ENCODE peak calls at places on chromosomes 11 and 22, in four cellular contexts. One of them, this sample, is unnamed.

GRCh38 chr22:43186272-43187170 is at the start of gene TTLL12:
- DNase-seq in body of pancreas: peak; percentile 64
- DNase-seq in tibial nerve: no peak
- DNase-seq in adrenal gland: no peak
- DNase-seq in this sample: peak; percentile 62

GRCh38 chr11:75052457-75052856 is 44.2 kb downstream of the OR2AT4 start:
- DNase-seq in tibial nerve: no peak
- DNase-seq in adrenal gland: no peak
- DNase-seq in body of pancreas: no peak
- DNase-seq in this sample: no peak

GRCh38 chr11:113957016-113957415 is 17.9 kb upstream of the HTR3A start:
- DNase-seq in body of pancreas: no peak
- DNase-seq in adrenal gland: no peak
- DNase-seq in tibial nerve: no peak
- DNase-seq in this sample: no peak

GRCh38 chr11:17744151-17744940 is 9.8 kb downstream of the KCNC1 start:
- DNase-seq in adrenal gland: no peak
- DNase-seq in body of pancreas: no peak
- DNase-seq in tibial nerve: no peak
- DNase-seq in this sample: no peak

GRCh38 chr11:66856496-66857233 is at the start of gene LRFN4:
- DNase-seq in adrenal gland: no peak
- DNase-seq in tibial nerve: no peak
- DNase-seq in body of pancreas: no peak
- DNase-seq in this sample: no peak

GRCh38 chr22:46592390-46592872 is 27.8 kb upstream of the GRAMD4 start:
- DNase-seq in adrenal gland: no peak
- DNase-seq in tibial nerve: no peak
- DNase-seq in body of pancreas: peak; percentile 70
- DNase-seq in this sample: peak; percentile 38

GRCh38 chr11:19679952-19680823 is 32.4 kb upstream of the NAV2 start:
- DNase-seq in adrenal gland: peak; percentile 96
- DNase-seq in tibial nerve: peak; percentile 53
- DNase-seq in body of pancreas: peak; percentile 74
- DNase-seq in this sample: no peak

GRCh38 chr22:48434868-48435250 is 1392.8 kb downstream of the BRD1 start:
- DNase-seq in body of pancreas: no peak
- DNase-seq in adrenal gland: no peak
- DNase-seq in tibial nerve: no peak
- DNase-seq in this sample: no peak

GRCh38 chr11:35242412-35242811 is 103.4 kb downstream of the CD44 start:
- DNase-seq in adrenal gland: no peak
- DNase-seq in body of pancreas: no peak
- DNase-seq in tibial nerve: no peak
- DNase-seq in this sample: no peak

GRCh38 chr11:86706341-86707131 is 34.1 kb upstream of the ME3 start:
- DNase-seq in tibial nerve: no peak
- DNase-seq in body of pancreas: no peak
- DNase-seq in adrenal gland: no peak
- DNase-seq in this sample: no peak

GRCh38 chr11:121886005-121886739 is 229.8 kb downstream of the BLID start:
- DNase-seq in body of pancreas: peak; percentile 14
- DNase-seq in tibial nerve: peak; percentile 61
- DNase-seq in adrenal gland: peak; percentile 54
- DNase-seq in this sample: no peak

GRCh38 chr11:129252621-129253020 is 60.5 kb upstream of the ARHGAP32 start:
- DNase-seq in adrenal gland: no peak
- DNase-seq in tibial nerve: no peak
- DNase-seq in body of pancreas: no peak
- DNase-seq in this sample: no peak

GRCh38 chr22:28442951-28443876 is 236.4 kb downstream of the TTC28 start:
- DNase-seq in tibial nerve: peak; percentile 50
- DNase-seq in body of pancreas: peak; percentile 71
- DNase-seq in adrenal gland: peak; percentile 87
- DNase-seq in this sample: no peak

GRCh38 chr11:125564357-125564756 is 4.9 kb upstream of the EI24 start:
- DNase-seq in body of pancreas: no peak
- DNase-seq in adrenal gland: no peak
- DNase-seq in tibial nerve: no peak
- DNase-seq in this sample: no peak

GRCh38 chr11:9280655-9281301 is 15.6 kb upstream of the DENND5A start:
- DNase-seq in adrenal gland: peak; percentile 43
- DNase-seq in body of pancreas: peak; percentile 42
- DNase-seq in tibial nerve: no peak
- DNase-seq in this sample: no peak

GRCh38 chr22:32531955-32532818 is 57.6 kb downstream of the FBXO7 start:
- DNase-seq in adrenal gland: peak; percentile 84
- DNase-seq in tibial nerve: peak; percentile 86
- DNase-seq in body of pancreas: peak; percentile 65
- DNase-seq in this sample: no peak

GRCh38 chr22:43749473-43749872 is 62.6 kb downstream of the EFCAB6 start:
- DNase-seq in tibial nerve: no peak
- DNase-seq in adrenal gland: no peak
- DNase-seq in body of pancreas: no peak
- DNase-seq in this sample: no peak

GRCh38 chr11:20011294-20011951 is 148.9 kb downstream of the DBX1 start:
- DNase-seq in body of pancreas: peak; percentile 46
- DNase-seq in adrenal gland: no peak
- DNase-seq in tibial nerve: no peak
- DNase-seq in this sample: no peak

GRCh38 chr22:48740086-48740730 is 1087.5 kb downstream of the BRD1 start:
- DNase-seq in adrenal gland: no peak
- DNase-seq in tibial nerve: no peak
- DNase-seq in body of pancreas: no peak
- DNase-seq in this sample: no peak

GRCh38 chr11:113555071-113555739 is 80.0 kb upstream of the DRD2 start:
- DNase-seq in tibial nerve: no peak
- DNase-seq in adrenal gland: no peak
- DNase-seq in body of pancreas: no peak
- DNase-seq in this sample: no peak

GRCh38 chr11:119897046-119897440 is 168.0 kb upstream of the NECTIN1 start:
- DNase-seq in tibial nerve: no peak
- DNase-seq in adrenal gland: no peak
- DNase-seq in body of pancreas: no peak
- DNase-seq in this sample: no peak

GRCh38 chr11:117273550-117274289 is 17.4 kb upstream of the BACE1-AS start:
- DNase-seq in body of pancreas: no peak
- DNase-seq in tibial nerve: no peak
- DNase-seq in adrenal gland: no peak
- DNase-seq in this sample: no peak

GRCh38 chr11:70420008-70420464 is 21.7 kb downstream of the CTTN start:
- DNase-seq in adrenal gland: no peak
- DNase-seq in body of pancreas: no peak
- DNase-seq in tibial nerve: no peak
- DNase-seq in this sample: no peak

GRCh38 chr11:85847436-85847835 is 7.7 kb upstream of the CCDC83 start:
- DNase-seq in body of pancreas: no peak
- DNase-seq in adrenal gland: no peak
- DNase-seq in tibial nerve: no peak
- DNase-seq in this sample: no peak

GRCh38 chr11:44727373-44728084 is 767 bp downstream of the TSPAN18 start:
- DNase-seq in tibial nerve: peak; percentile 62
- DNase-seq in adrenal gland: peak; percentile 91
- DNase-seq in body of pancreas: peak; percentile 65
- DNase-seq in this sample: peak; percentile 70

GRCh38 chr11:14713518-14714244 is 70.1 kb downstream of the PDE3B start:
- DNase-seq in body of pancreas: no peak
- DNase-seq in tibial nerve: no peak
- DNase-seq in adrenal gland: no peak
- DNase-seq in this sample: peak; percentile 70

GRCh38 chr11:10366568-10367331 is 61.9 kb downstream of the ADM start:
- DNase-seq in tibial nerve: peak; percentile 75
- DNase-seq in body of pancreas: peak; percentile 87
- DNase-seq in adrenal gland: peak; percentile 95
- DNase-seq in this sample: peak; percentile 9

GRCh38 chr11:126918556-126918955 is 82.0 kb downstream of the KIRREL3 start:
- DNase-seq in tibial nerve: no peak
- DNase-seq in body of pancreas: no peak
- DNase-seq in adrenal gland: no peak
- DNase-seq in this sample: no peak

GRCh38 chr22:49780281-49780991 is 47.2 kb downstream of the BRD1 start:
- DNase-seq in tibial nerve: no peak
- DNase-seq in adrenal gland: peak; percentile 73
- DNase-seq in body of pancreas: no peak
- DNase-seq in this sample: no peak

GRCh38 chr11:126355926-126356897 is 726 bp downstream of the ST3GAL4 start:
- DNase-seq in body of pancreas: no peak
- DNase-seq in adrenal gland: peak; percentile 83
- DNase-seq in tibial nerve: no peak
- DNase-seq in this sample: no peak

GRCh38 chr11:11265994-11266606 is 87.0 kb downstream of the CSNK2A3 start:
- DNase-seq in body of pancreas: peak; percentile 40
- DNase-seq in adrenal gland: no peak
- DNase-seq in tibial nerve: no peak
- DNase-seq in this sample: peak; percentile 13

GRCh38 chr11:32386770-32387377 is 48.5 kb downstream of the WT1 start:
- DNase-seq in tibial nerve: no peak
- DNase-seq in body of pancreas: peak; percentile 13
- DNase-seq in adrenal gland: no peak
- DNase-seq in this sample: no peak

GRCh38 chr11:86129775-86130540 is 61.1 kb upstream of the PICALM start:
- DNase-seq in tibial nerve: no peak
- DNase-seq in body of pancreas: no peak
- DNase-seq in adrenal gland: no peak
- DNase-seq in this sample: no peak

GRCh38 chr11:79390923-79391322 is 49.9 kb downstream of the TENM4 start:
- DNase-seq in adrenal gland: no peak
- DNase-seq in body of pancreas: no peak
- DNase-seq in tibial nerve: no peak
- DNase-seq in this sample: no peak

GRCh38 chr11:63536669-63537292 is at the start of gene PLAAT4:
- DNase-seq in adrenal gland: peak; percentile 73
- DNase-seq in body of pancreas: peak; percentile 50
- DNase-seq in tibial nerve: no peak
- DNase-seq in this sample: peak; percentile 57
- H3K4me3 ChIP-seq in adrenal gland: peak within 1 kb of the TSS; percentile 52
- H3K4me3 ChIP-seq in body of pancreas: peak within 1 kb of the TSS; percentile 4
- H3K4me3 ChIP-seq in tibial nerve: peak within 1 kb of the TSS; percentile 58
- H3K4me3 ChIP-seq in this sample: peak within 1 kb of the TSS; percentile 78

GRCh38 chr11:124074554-124074953 is 33.4 kb upstream of the OR10G7 start:
- DNase-seq in adrenal gland: no peak
- DNase-seq in tibial nerve: no peak
- DNase-seq in body of pancreas: no peak
- DNase-seq in this sample: no peak
- H3K27me3 ChIP-seq in adrenal gland: peaks cover 9% of the 10 kb centered on the region
- H3K27me3 ChIP-seq in tibial nerve: no peaks in the 10 kb centered on the region
- H3K27me3 ChIP-seq in body of pancreas: no peaks in the 10 kb centered on the region
- H3K27me3 ChIP-seq in this sample: no peaks in the 10 kb centered on the region

DNA sequence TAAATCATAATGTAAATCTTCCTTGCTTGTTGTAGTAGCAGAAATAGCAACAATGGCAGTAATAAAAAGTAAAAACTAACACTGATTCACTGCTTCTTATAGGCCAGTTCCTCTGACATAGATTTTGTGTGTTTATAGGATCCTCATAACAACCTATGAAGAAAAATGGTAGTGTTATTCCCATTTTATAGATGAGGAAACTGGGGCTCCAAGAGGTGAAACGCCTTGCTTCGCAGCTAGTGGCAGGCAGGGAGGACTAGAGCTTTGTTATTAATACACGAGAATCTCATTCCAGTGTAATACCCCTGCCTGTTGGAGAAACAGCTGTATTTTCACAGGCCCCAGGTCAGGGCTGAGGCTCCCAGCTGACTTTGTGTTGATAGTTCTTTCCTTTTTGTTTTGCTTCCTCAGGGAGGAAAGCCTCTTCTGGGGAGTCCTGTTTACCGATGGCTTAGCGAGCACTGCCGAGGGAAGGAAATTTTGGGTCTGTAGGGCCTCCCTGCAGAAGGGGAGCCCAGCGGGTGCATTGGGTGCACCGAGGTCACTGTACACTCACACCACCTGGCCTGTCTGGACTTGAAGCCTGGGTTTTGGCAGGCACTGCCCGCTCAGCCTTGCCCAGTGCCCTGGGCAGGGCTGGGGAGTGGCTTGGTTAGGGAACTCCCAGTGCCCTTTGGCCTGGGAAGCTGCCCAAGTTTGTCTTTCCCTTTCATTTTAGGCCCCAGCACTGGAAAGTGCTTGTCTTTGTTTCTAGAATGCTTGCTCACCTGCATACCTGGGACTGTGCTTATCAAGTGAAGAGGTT is 13.5 kb downstream of the KIAA1671 start:
- DNase-seq in tibial nerve: peak; percentile 41
- DNase-seq in adrenal gland: peak; percentile 91
- DNase-seq in body of pancreas: peak; percentile 90
- DNase-seq in this sample: no peak
- H3K27ac ChIP-seq in tibial nerve: peak overlapping the region; percentile 64
- H3K27ac ChIP-seq in adrenal gland: peak overlapping the region; percentile 95
- H3K27ac ChIP-seq in body of pancreas: peak overlapping the region; percentile 58
- H3K27ac ChIP-seq in this sample: no peak overlapping the region

GRCh38 chr11:63491240-63491587 is 247 bp upstream of the PLAAT5 start:
- DNase-seq in tibial nerve: no peak
- DNase-seq in body of pancreas: no peak
- DNase-seq in adrenal gland: no peak
- DNase-seq in this sample: no peak
- H3K4me3 ChIP-seq in tibial nerve: peak overlapping the region; percentile 61
- H3K4me3 ChIP-seq in body of pancreas: peak overlapping the region; percentile 39
- H3K4me3 ChIP-seq in adrenal gland: peak overlapping the region; percentile 50
- H3K4me3 ChIP-seq in this sample: no peak overlapping the region

DNA sequence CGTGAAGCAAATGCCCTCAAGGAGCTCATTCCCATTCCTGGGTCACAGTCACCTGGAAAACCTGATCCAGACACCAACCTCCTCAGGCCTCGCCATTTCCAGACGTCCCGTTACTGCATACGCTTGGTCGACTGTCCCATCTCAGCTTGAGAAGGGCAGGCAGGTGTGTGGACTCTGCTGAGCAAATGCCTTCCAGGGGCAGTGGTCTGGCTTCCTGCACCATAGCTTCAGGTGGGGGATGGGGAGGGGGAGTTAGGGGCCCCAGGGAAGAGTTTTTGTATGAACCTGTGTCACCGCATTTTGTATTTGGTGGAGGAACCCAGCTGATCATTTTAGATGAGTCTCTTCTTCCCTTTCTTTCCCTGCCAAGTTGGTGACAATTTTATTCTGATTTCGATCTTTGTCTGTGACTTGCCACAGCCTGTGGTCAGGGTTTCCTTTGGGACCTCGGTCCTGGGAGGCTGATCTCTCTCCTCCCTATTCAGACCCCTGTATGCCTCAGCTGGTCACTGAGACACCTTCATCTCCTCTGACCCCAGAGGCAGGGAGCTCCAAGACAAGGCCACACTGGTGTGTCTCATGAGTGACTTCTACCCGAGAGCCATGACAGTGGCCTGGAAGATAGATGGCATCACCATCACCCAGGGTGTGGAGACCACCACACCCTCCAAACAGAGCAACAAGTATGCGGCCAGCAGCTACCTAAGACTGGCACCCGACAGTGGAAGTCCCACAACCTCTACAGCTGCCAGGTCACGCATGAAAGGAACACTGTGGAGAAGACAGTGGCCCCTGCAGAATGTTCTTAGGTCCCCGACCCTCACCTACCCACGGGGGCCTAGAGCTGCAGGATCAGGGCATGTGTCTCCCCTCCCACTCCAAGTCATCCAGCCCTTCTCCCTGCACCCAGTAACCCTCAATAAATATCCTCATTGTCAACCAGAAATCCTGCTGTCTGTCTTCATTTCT is 22.9 kb downstream of the IGLL5 start:
- DNase-seq in tibial nerve: no peak
- DNase-seq in adrenal gland: no peak
- DNase-seq in body of pancreas: no peak
- DNase-seq in this sample: no peak
- H3K27me3 ChIP-seq in tibial nerve: no peaks in the 10 kb centered on the region
- H3K27me3 ChIP-seq in adrenal gland: no peaks in the 10 kb centered on the region
- H3K27me3 ChIP-seq in body of pancreas: no peaks in the 10 kb centered on the region
- H3K27me3 ChIP-seq in this sample: no peaks in the 10 kb centered on the region